ENCODE peak calls at places on chromosomes 2 and 18, in five cellular contexts. U is retinal pigment epithelial cell, H is T follicular helper cell, I is NCI-H2081, M is AG08396. P is an unnamed sample.

GRCh38 chr2:128413718-128414341 is 95.2 kb upstream of the HS6ST1 start:
- DNase-seq in U (no peak), H (no peak), I (no peak), M (no peak), P (peak; percentile 77)

GRCh38 chr2:45585267-45585861 is 25.7 kb downstream of the SRBD1 start:
- DNase-seq in U (no peak), H (no peak), I (peak; percentile 42), M (peak; percentile 7), P (peak; percentile 74)

GRCh38 chr2:181685150-181685688 is 4.9 kb upstream of the NEUROD1 start:
- DNase-seq in U (no peak), H (no peak), I (no peak), M (peak; percentile 21), P (peak; percentile 7)

GRCh38 chr2:241235396-241235795 is 46.9 kb downstream of the ANO7 start:
- DNase-seq in U (no peak), H (no peak), I (no peak), M (no peak), P (no peak)

GRCh38 chr18:32582455-32582854 is 111.8 kb upstream of the GAREM1 start:
- DNase-seq in U (no peak), H (no peak), I (no peak), M (no peak), P (no peak)

GRCh38 chr2:64859208-64860161 is 129.7 kb upstream of the SLC1A4 start:
- DNase-seq in U (no peak), H (no peak), I (peak; percentile 87), M (peak; percentile 95), P (peak; percentile 91)

GRCh38 chr2:177998006-177998405 is 74.6 kb downstream of the PDE11A start:
- DNase-seq in U (peak; percentile 63), H (no peak), I (no peak), M (peak; percentile 29), P (no peak)

GRCh38 chr2:70552501-70553333 is 909 bp downstream of the TGFA start:
- DNase-seq in U (no peak), H (no peak), I (no peak), M (no peak), P (peak; percentile 76)

GRCh38 chr2:221527759-221528444 is 44.2 kb downstream of the EPHA4 start:
- DNase-seq in U (peak; percentile 11), H (peak; percentile 26), I (no peak), M (no peak), P (no peak)